ENCODE peak calls at places on chromosomes 3 and 15, in four cellular contexts. C is BJ, G is globus pallidus, D is SK-N-DZ. P is an unnamed sample.

GRCh38 chr3:100009285-100010086 is 104.8 kb downstream of the FILIP1L start:
- DNase-seq in C (no peak), G (no peak), D (no peak), P (peak)

GRCh38 chr15:31260646-31261265 is 65.9 kb upstream of the KLF13 start:
- DNase-seq in C (no peak), G (no peak), D (no peak), P (no peak)

GRCh38 chr15:44159492-44159891 is 35.6 kb downstream of the FRMD5 start:
- DNase-seq in C (no peak), G (no peak), D (no peak), P (no peak)

GRCh38 chr3:40869013-40869412 is 330.3 kb upstream of the CTNNB1 start:
- DNase-seq in C (no peak), G (no peak), D (no peak), P (no peak)

GRCh38 chr3:16849795-16850194 is 35.0 kb upstream of the PLCL2 start:
- DNase-seq in C (peak), G (no peak), D (no peak), P (peak)

GRCh38 chr15:91491131-91491950 is 362.2 kb upstream of the SLCO3A1 start:
- DNase-seq in C (no peak), G (no peak), D (peak), P (no peak)

GRCh38 chr3:107241217-107241616 is 136.0 kb upstream of the CCDC54 start:
- DNase-seq in C (no peak), G (no peak), D (peak), P (no peak)

GRCh38 chr3:48367201-48367600 is 4.8 kb upstream of the FBXW12 start:
- DNase-seq in C (no peak), G (no peak), D (no peak), P (no peak)

GRCh38 chr15:84915011-84915958 is 30.8 kb downstream of the SLC28A1 start:
- DNase-seq in C (peak), G (no peak), D (peak), P (peak)

GRCh38 chr3:69791111-69791510 is 51.8 kb downstream of the MITF start:
- DNase-seq in C (no peak), G (peak), D (no peak), P (no peak)

GRCh38 chr3:23117856-23118255 is 85.3 kb upstream of the UBE2E2 start:
- DNase-seq in C (no peak), G (no peak), D (no peak), P (no peak)

GRCh38 chr3:16500093-16500492 is 13.4 kb downstream of the RFTN1 start:
- DNase-seq in C (no peak), G (no peak), D (no peak), P (no peak)

GRCh38 chr3:150376001-150376848 is 31.9 kb upstream of the TSC22D2 start:
- DNase-seq in C (no peak), G (no peak), D (no peak), P (no peak)

GRCh38 chr3:55824406-55824805 is 337.3 kb upstream of the WNT5A start:
- DNase-seq in C (no peak), G (no peak), D (no peak), P (no peak)

GRCh38 chr3:25002052-25002451 is 426.0 kb upstream of the RARB start:
- DNase-seq in C (no peak), G (no peak), D (no peak), P (no peak)

GRCh38 chr15:99406120-99406519 is 154.8 kb downstream of the LRRC28 start:
- DNase-seq in C (no peak), G (no peak), D (no peak), P (no peak)

P was measured in pulmonary artery endothelial cell.